ENCODE peak calls at places on chromosomes 3 and 15, in seven cellular contexts. Z is HepG2, E is HCT116, U is H1, P is A549, A is K562, F is GM12878. Q is an unnamed sample.

GRCh38 chr3:24004171-24004938 is 59.3 kb downstream of the NR1D2 start:
- DNase-seq in Z (no peak), E (no peak), U (no peak), P (no peak), A (no peak), F (peak; percentile 26), Q (no peak)

GRCh38 chr3:29169456-29169855 is 111.4 kb upstream of the RBMS3 start:
- DNase-seq in Z (no peak), E (no peak), U (no peak), P (no peak), A (no peak), F (no peak), Q (no peak)

GRCh38 chr3:168040624-168041208 is 55.0 kb downstream of the GOLIM4 start:
- DNase-seq in Z (peak; percentile 49), E (peak; percentile 32), U (no peak), P (peak; percentile 57), A (peak; percentile 50), F (no peak), Q (peak; percentile 37)

GRCh38 chr3:67848299-67848698 is 193.9 kb upstream of the SUCLG2 start:
- DNase-seq in Z (no peak), E (no peak), U (no peak), P (no peak), A (no peak), F (no peak), Q (no peak)

GRCh38 chr15:56736881-56737707 is 3.8 kb upstream of the ZNF280D start:
- DNase-seq in Z (no peak), E (no peak), U (no peak), P (no peak), A (peak; percentile 73), F (no peak), Q (peak; percentile 65)

GRCh38 chr3:139227165-139227564 is 116.7 kb upstream of the MRPS22 start:
- DNase-seq in Z (no peak), E (no peak), U (no peak), P (no peak), A (no peak), F (no peak), Q (no peak)

GRCh38 chr15:70867911-70868467 is 14.0 kb upstream of the LARP6 start:
- DNase-seq in Z (no peak), E (no peak), U (no peak), P (no peak), A (no peak), F (no peak), Q (peak; percentile 76)

GRCh38 chr15:40773902-40774301 is 4.1 kb downstream of the C15orf62 start:
- DNase-seq in Z (no peak), E (no peak), U (no peak), P (no peak), A (no peak), F (no peak), Q (no peak)

GRCh38 chr3:126854666-126855065 is 128.2 kb upstream of the PLXNA1 start:
- DNase-seq in Z (no peak), E (no peak), U (peak; percentile 7), P (no peak), A (no peak), F (no peak), Q (no peak)

GRCh38 chr3:194869482-194870169 is 183.9 kb downstream of the FAM43A start:
- DNase-seq in Z (no peak), E (peak; percentile 69), U (no peak), P (peak; percentile 50), A (no peak), F (no peak), Q (peak; percentile 54)

GRCh38 chr3:45679805-45680204 is 9.4 kb upstream of the SACM1L start:
- DNase-seq in Z (no peak), E (no peak), U (no peak), P (no peak), A (no peak), F (no peak), Q (no peak)

GRCh38 chr3:45673273-45673672 is 15.9 kb upstream of the SACM1L start:
- DNase-seq in Z (no peak), E (no peak), U (no peak), P (no peak), A (no peak), F (no peak), Q (no peak)

GRCh38 chr3:45677045-45677436 is 12.2 kb upstream of the SACM1L start:
- DNase-seq in Z (peak; percentile 40), E (no peak), U (no peak), P (peak; percentile 33), A (no peak), F (no peak), Q (no peak)

GRCh38 chr3:45677841-45678240 is 11.4 kb upstream of the SACM1L start:
- DNase-seq in Z (no peak), E (no peak), U (no peak), P (no peak), A (no peak), F (no peak), Q (no peak)

DNA sequence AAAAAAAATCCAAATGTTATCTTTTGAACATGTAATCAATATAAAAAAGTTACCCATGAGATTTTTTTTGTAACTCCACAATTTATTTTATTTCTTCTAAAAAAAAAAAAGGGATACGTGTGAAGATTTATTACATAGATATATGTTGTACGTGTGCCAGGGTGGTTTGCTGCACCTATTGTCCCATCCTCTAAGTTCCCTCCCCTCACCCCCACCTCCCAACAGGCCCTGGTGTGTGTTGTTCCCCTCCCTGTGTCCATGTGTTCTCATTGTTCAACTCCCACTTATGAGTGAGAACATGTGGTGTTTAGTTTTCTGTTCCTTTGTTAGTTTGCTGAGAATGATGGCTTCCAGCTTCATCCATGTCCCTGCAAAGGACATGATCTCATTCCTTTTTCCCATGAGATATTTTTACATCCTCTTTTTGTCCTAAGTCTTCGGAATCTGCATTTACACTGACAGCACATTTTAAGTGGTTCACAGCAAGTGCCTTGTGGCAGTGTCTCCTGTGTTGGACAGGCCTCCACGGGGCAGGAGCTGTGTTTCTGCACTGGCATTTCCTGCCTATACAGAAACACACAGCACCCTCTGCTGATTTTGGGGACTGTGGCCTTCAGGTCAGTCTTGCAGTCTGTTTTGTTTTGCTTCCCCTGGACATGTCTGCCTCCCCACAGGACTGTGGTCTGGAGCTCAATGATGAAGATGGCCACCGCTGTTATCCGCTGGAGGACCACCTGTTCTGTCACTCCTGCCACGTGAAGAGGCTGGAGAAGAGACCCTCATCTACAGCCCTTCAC is 12.8 kb upstream of the SACM1L start:
- DNase-seq in Z (no peak), E (no peak), U (no peak), P (no peak), A (no peak), F (no peak), Q (no peak)
- H3K27ac ChIP-seq in Z (no peak overlapping the region), E (no peak overlapping the region), U (no peak overlapping the region), P (peak overlapping the region; percentile 73), A (no peak overlapping the region), F (no peak overlapping the region), Q (peak overlapping the region; percentile 3)

GRCh38 chr3:51998774-51999173 is 3.1 kb upstream of the RPL29 start:
- DNase-seq in Z (no peak), E (no peak), U (no peak), P (no peak), A (no peak), F (no peak), Q (no peak)

GRCh38 chr3:51999861-52000260 is 4.2 kb upstream of the RPL29 start:
- DNase-seq in Z (no peak), E (no peak), U (no peak), P (no peak), A (peak; percentile 67), F (no peak), Q (no peak)

GRCh38 chr3:52002768-52003167 is 7.1 kb upstream of the RPL29 start:
- DNase-seq in Z (no peak), E (no peak), U (peak; percentile 59), P (no peak), A (no peak), F (no peak), Q (no peak)

GRCh38 chr3:52004158-52004787 is 8.6 kb upstream of the RPL29 start:
- DNase-seq in Z (peak; percentile 50), E (no peak), U (peak; percentile 76), P (no peak), A (peak; percentile 62), F (no peak), Q (peak; percentile 20)

DNA sequence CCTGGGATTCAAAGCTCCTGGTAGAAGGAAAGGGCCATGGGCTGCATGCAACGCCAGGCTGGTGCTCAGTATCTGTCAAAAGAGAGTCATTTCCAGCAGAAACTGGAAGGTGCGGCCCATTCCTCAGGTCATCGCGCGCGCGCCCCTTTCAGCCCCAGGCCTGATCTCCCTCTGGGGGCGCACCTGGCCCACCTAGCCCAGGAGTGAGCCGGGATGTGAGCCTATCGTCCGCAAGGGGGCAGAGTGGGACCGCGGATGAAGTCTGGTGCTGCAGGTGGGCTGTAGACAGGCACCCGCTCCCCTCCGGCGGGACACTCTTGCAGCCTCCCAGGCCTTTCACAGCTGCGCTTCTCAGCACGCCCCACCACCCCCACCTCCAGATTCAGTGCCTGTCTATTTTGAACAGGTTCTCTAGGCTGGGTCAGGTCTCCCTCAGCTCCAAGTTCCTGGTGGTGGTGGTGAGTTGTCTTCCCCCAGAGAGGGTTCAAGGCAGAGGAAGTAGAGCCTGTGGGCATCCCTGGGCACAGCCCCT is 5.8 kb upstream of the RPL29 start:
- DNase-seq in Z (peak; percentile 78), E (peak; percentile 59), U (peak; percentile 98), P (peak; percentile 64), A (peak; percentile 83), F (no peak), Q (peak; percentile 70)
- TF ChIP-seq MAX in Z (no peak), E (no peak), U (peak; percentile 72), P (no peak), A (no peak), F (no peak), Q (no peak)

GRCh38 chr3:66620185-66620803 is 119.5 kb upstream of the LRIG1 start:
- DNase-seq in Z (no peak), E (no peak), U (no peak), P (no peak), A (no peak), F (no peak), Q (no peak)

GRCh38 chr3:66617351-66617750 is 116.5 kb upstream of the LRIG1 start:
- DNase-seq in Z (no peak), E (no peak), U (no peak), P (no peak), A (no peak), F (no peak), Q (no peak)

GRCh38 chr3:66622756-66623452 is 122.1 kb upstream of the LRIG1 start:
- DNase-seq in Z (no peak), E (no peak), U (no peak), P (no peak), A (no peak), F (no peak), Q (no peak)

GRCh38 chr3:66615643-66616301 is 115.0 kb upstream of the LRIG1 start:
- DNase-seq in Z (no peak), E (no peak), U (no peak), P (no peak), A (no peak), F (no peak), Q (no peak)

DNA sequence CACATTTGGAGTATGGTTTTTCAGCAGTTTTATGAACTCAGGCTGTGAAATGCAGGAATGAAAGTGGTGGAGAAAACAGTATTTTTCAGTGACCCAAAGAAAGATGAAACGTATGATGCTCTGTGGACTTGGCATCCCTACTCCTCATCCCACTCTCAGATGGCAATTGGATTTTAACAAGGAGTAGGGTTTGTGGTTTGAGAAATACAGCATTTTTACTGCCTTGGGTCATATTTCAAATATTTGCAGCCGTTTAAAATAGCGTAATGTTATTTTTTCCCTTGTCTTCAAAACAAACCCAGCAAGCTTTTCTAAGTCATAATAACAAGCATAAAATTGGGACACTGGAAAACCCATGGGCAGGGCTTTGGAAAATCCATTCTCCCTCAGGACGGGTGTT is 117.2 kb upstream of the LRIG1 start:
- DNase-seq in Z (no peak), E (no peak), U (no peak), P (no peak), A (no peak), F (no peak), Q (no peak)
- H3K27ac ChIP-seq in Z (no peak overlapping the region), E (no peak overlapping the region), U (no peak overlapping the region), P (no peak overlapping the region), A (no peak overlapping the region), F (no peak overlapping the region), Q (no peak overlapping the region)

GRCh38 chr3:46955801-46956259 is 20.7 kb downstream of the CCDC12 start:
- DNase-seq in Z (no peak), E (no peak), U (no peak), P (no peak), A (no peak), F (no peak), Q (no peak)
- TF ChIP-seq MAX in Z (no peak), E (no peak), U (no peak), P (no peak), A (no peak), F (no peak), Q (no peak)